ENCODE peak calls at places on chromosomes 12 and 14, in four cellular contexts. One of them, this sample, is unnamed.
A peak's percentile ranks its signal among the peaks of the same experiment; 100 is the strongest.

GRCh38 chr14:88195676-88196075 is 127.4 kb downstream of the KCNK10 start:
- DNase-seq in amniotic stem cell: no peak
- DNase-seq in PC-9: no peak
- DNase-seq in activated naive CD4-positive, alpha-beta T cell: no peak
- DNase-seq in this sample: no peak

GRCh38 chr14:63286071-63286470 is 32.7 kb downstream of the GPHB5 start:
- DNase-seq in activated naive CD4-positive, alpha-beta T cell: no peak
- DNase-seq in amniotic stem cell: no peak
- DNase-seq in PC-9: no peak
- DNase-seq in this sample: no peak

GRCh38 chr14:91264151-91265150 is 19.9 kb upstream of the GPR68 start:
- DNase-seq in activated naive CD4-positive, alpha-beta T cell: no peak
- DNase-seq in PC-9: peak; percentile 2
- DNase-seq in amniotic stem cell: no peak
- DNase-seq in this sample: no peak

GRCh38 chr12:121893901-121894540 is 5.4 kb downstream of the PSMD9 start:
- DNase-seq in amniotic stem cell: peak; percentile 29
- DNase-seq in PC-9: peak; percentile 34
- DNase-seq in activated naive CD4-positive, alpha-beta T cell: no peak
- DNase-seq in this sample: no peak

GRCh38 chr12:91667698-91668097 is 477.9 kb downstream of the BTG1 start:
- DNase-seq in PC-9: no peak
- DNase-seq in amniotic stem cell: no peak
- DNase-seq in activated naive CD4-positive, alpha-beta T cell: no peak
- DNase-seq in this sample: no peak

GRCh38 chr12:123942277-123942653 is 30.4 kb downstream of the CCDC92 start:
- DNase-seq in PC-9: no peak
- DNase-seq in amniotic stem cell: peak; percentile 51
- DNase-seq in activated naive CD4-positive, alpha-beta T cell: no peak
- DNase-seq in this sample: peak; percentile 68

GRCh38 chr12:74365178-74365964 is 172.3 kb upstream of the ATXN7L3B start:
- DNase-seq in amniotic stem cell: no peak
- DNase-seq in activated naive CD4-positive, alpha-beta T cell: no peak
- DNase-seq in PC-9: peak; percentile 15
- DNase-seq in this sample: no peak

GRCh38 chr14:103126088-103126872 is 3.0 kb downstream of the TNFAIP2 start:
- DNase-seq in activated naive CD4-positive, alpha-beta T cell: no peak
- DNase-seq in amniotic stem cell: no peak
- DNase-seq in PC-9: no peak
- DNase-seq in this sample: no peak

GRCh38 chr12:113246478-113247122 is 25.3 kb downstream of the TPCN1 start:
- DNase-seq in activated naive CD4-positive, alpha-beta T cell: no peak
- DNase-seq in PC-9: peak; percentile 31
- DNase-seq in amniotic stem cell: no peak
- DNase-seq in this sample: no peak

This sample was measured in brain pericyte.